ENCODE peak calls at places on chromosomes 1 and 21, in ten cellular contexts. C, A, B, Y, I, X, S, H, T and W are unnamed samples.

GRCh38 chr1:230127105-230128054 is 60.3 kb downstream of the GALNT2 start:
- DNase-seq in A (no peak), C (no peak), H (no peak), S (no peak), I (no peak), X (no peak), T (no peak), Y (no peak), B (no peak), W (no peak)

GRCh38 chr1:20884513-20884912 is 97.4 kb upstream of the HP1BP3 start:
- DNase-seq in Y (no peak), S (no peak), C (no peak), I (no peak), B (no peak), H (no peak), X (no peak), A (no peak), T (no peak), W (no peak)

GRCh38 chr21:45110873-45111624 is 36.7 kb downstream of the ADARB1 start:
- DNase-seq in B (no peak), H (peak), S (no peak), T (no peak), C (no peak), Y (no peak), I (no peak), X (no peak), A (no peak), W (no peak)

GRCh38 chr1:230176871-230177411 is 109.9 kb downstream of the GALNT2 start:
- DNase-seq in Y (no peak), X (no peak), A (no peak), I (peak), H (no peak), S (no peak), C (peak), B (peak), T (peak), W (no peak)

GRCh38 chr1:182608850-182609610 is 4.8 kb upstream of the RGS16 start:
- DNase-seq in H (no peak), I (no peak), X (no peak), A (no peak), S (no peak), B (no peak), T (no peak), Y (peak), C (no peak), W (no peak)

GRCh38 chr21:15442743-15443142 is 287.0 kb upstream of the USP25 start:
- DNase-seq in H (no peak), T (no peak), B (no peak), I (no peak), X (no peak), Y (no peak), C (no peak), A (no peak), S (no peak), W (no peak)

GRCh38 chr21:16402752-16403151 is 673.0 kb downstream of the USP25 start:
- DNase-seq in H (no peak), T (no peak), Y (no peak), B (no peak), C (no peak), A (no peak), X (no peak), S (no peak), I (no peak), W (no peak)

GRCh38 chr1:245603311-245603865 is 448.6 kb downstream of the KIF26B start:
- DNase-seq in C (no peak), B (no peak), X (no peak), T (no peak), S (no peak), A (no peak), I (no peak), H (no peak), Y (no peak), W (no peak)

GRCh38 chr1:227894306-227894721 is 53.4 kb downstream of the WNT9A start:
- DNase-seq in T (peak), Y (no peak), C (no peak), S (no peak), B (no peak), X (no peak), H (no peak), I (peak), A (no peak), W (no peak)

GRCh38 chr1:2540816-2541492 is 10.9 kb upstream of the HES5 start:
- DNase-seq in Y (no peak), I (no peak), A (no peak), X (no peak), S (peak), C (no peak), B (no peak), H (no peak), T (no peak), W (no peak)

GRCh38 chr1:193569696-193570269 is 383.4 kb upstream of the B3GALT2 start:
- DNase-seq in T (no peak), X (no peak), C (no peak), I (no peak), B (no peak), Y (peak), A (peak), H (no peak), S (no peak), W (no peak)

GRCh38 chr1:111176678-111177077 is 23.8 kb downstream of the DENND2D start:
- DNase-seq in H (no peak), I (no peak), X (no peak), A (no peak), C (no peak), B (no peak), S (no peak), Y (no peak), T (no peak), W (no peak)

GRCh38 chr1:56060901-56061300 is 518.5 kb downstream of the PLPP3 start:
- DNase-seq in S (no peak), C (no peak), Y (peak), B (no peak), T (no peak), I (peak), X (no peak), A (peak), H (no peak), W (no peak)

GRCh38 chr1:93758842-93759515 is 77.3 kb upstream of the BCAR3 start:
- DNase-seq in C (no peak), H (no peak), A (no peak), T (peak), I (no peak), B (no peak), S (no peak), Y (peak), X (no peak), W (no peak)

GRCh38 chr1:218259800-218260199 is 25.3 kb upstream of the RRP15 start:
- DNase-seq in Y (peak), X (no peak), T (no peak), C (peak), B (no peak), S (peak), H (peak), I (no peak), A (no peak), W (no peak)

GRCh38 chr21:38027901-38028300 is 111.6 kb upstream of the KCNJ6 start:
- DNase-seq in A (no peak), C (no peak), S (no peak), Y (peak), X (no peak), B (no peak), H (no peak), T (no peak), I (no peak), W (peak)

GRCh38 chr1:3105167-3105863 is 36.3 kb downstream of the PRDM16 start:
- DNase-seq in I (no peak), T (no peak), H (no peak), A (no peak), B (no peak), S (peak), C (peak), X (no peak), Y (no peak), W (no peak)

GRCh38 chr1:27361044-27361402 is 5.7 kb downstream of the MAP3K6 start:
- DNase-seq in A (no peak), X (no peak), S (no peak), C (no peak), H (no peak), T (no peak), B (no peak), Y (no peak), I (no peak), W (no peak)

GRCh38 chr21:17610862-17611261 is 1.8 kb downstream of the BTG3 start:
- DNase-seq in S (no peak), B (peak), A (no peak), T (no peak), I (peak), Y (no peak), H (peak), C (peak), X (no peak), W (no peak)

GRCh38 chr1:207878939-207879338 is 32.0 kb downstream of the CD34 start:
- DNase-seq in A (no peak), B (no peak), T (no peak), Y (no peak), C (no peak), X (no peak), I (no peak), S (no peak), H (no peak), W (no peak)

GRCh38 chr1:59645893-59646292 is 168.9 kb upstream of the HOOK1 start:
- DNase-seq in B (no peak), C (no peak), S (no peak), X (no peak), T (no peak), H (no peak), A (peak), I (no peak), Y (no peak), W (no peak)

GRCh38 chr1:3034162-3034561 is 12.9 kb downstream of the ACTRT2 start:
- DNase-seq in X (no peak), H (no peak), B (no peak), C (no peak), Y (no peak), S (no peak), A (no peak), T (no peak), I (no peak), W (no peak)

DNA sequence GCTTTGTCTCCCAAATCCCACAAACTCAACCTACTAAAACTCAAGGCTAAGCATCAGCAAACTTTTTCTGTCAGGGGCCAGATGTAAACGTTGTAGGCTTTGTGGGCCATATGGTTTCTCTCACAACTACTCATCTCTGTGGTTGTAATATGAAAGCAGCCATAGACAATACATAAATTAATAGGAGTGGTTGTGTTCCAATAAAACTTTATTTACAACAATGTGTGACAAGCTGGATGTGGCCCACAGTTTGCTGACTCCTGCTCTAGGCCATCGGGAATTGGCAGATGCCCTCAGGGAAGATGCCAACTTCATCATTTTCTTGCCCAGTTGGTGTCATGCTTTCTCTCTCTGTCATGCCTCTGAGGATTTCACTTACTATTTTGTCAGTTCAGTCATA is 17.5 kb upstream of the ERRFI1 start:
- DNase-seq in X (no peak), B (no peak), A (no peak), C (no peak), S (no peak), T (no peak), Y (no peak), H (no peak), I (no peak), W (no peak)
- H3K27ac ChIP-seq in X (no peak), B (no peak), A (no peak), C (no peak), S (no peak), T (no peak), Y (no peak), H (no peak), I (peak), W (no peak)

GRCh38 chr1:9481048-9481447 is 58.2 kb upstream of the SLC25A33 start:
- DNase-seq in H (no peak), C (no peak), I (no peak), B (no peak), X (no peak), S (no peak), T (no peak), Y (no peak), A (no peak), W (no peak)
- H3K27ac ChIP-seq in H (no peak), C (no peak), I (no peak), B (no peak), X (no peak), S (no peak), T (no peak), Y (no peak), A (no peak), W (no peak)

GRCh38 chr1:65509912-65510680 is 89.6 kb downstream of the LEPR start:
- DNase-seq in A (peak), T (no peak), S (no peak), X (no peak), H (no peak), Y (no peak), C (no peak), I (no peak), B (no peak), W (no peak)
- H3K27ac ChIP-seq in A (no peak), T (no peak), S (no peak), X (no peak), H (no peak), Y (no peak), C (no peak), I (no peak), B (no peak), W (no peak)

DNA sequence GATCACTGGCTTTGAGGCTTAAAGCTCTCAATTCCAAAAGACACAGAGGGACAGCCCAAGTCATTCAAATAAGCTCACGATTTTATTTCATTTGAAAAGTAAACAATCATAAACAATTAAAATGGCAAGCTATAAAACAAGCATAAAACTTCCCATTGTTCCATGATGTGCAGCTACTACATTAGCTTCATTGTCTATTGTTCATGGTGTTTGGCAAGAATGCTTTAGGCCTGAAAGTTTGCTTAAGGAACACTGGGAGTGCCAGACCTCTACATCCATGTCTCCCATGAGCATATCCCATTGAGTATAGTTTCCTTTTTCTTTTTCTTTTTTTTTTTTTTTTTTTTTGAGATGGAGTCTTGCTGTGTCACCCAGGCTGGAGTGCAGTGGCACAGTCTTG is 286.1 kb upstream of the ESRRG start:
- DNase-seq in T (no peak), C (no peak), I (peak), S (no peak), X (no peak), H (no peak), A (no peak), B (no peak), Y (no peak), W (no peak)
- H3K27ac ChIP-seq in T (no peak), C (no peak), I (no peak), S (no peak), X (no peak), H (no peak), A (no peak), B (peak), Y (no peak), W (no peak)

GRCh38 chr1:204350265-204350664 is 9.5 kb downstream of the PLEKHA6 start:
- DNase-seq in S (peak), I (no peak), A (no peak), X (no peak), Y (no peak), H (no peak), C (no peak), T (no peak), B (no peak), W (no peak)
- H3K27ac ChIP-seq in S (peak), I (peak), A (no peak), X (no peak), Y (no peak), H (no peak), C (no peak), T (no peak), B (peak), W (no peak)

GRCh38 chr1:32870615-32871363 is at the start of gene FNDC5:
- DNase-seq in H (no peak), C (peak), B (no peak), I (no peak), X (no peak), S (peak), Y (no peak), T (no peak), A (no peak), W (no peak)
- H3K27ac ChIP-seq in H (no peak), C (no peak), B (no peak), I (no peak), X (peak), S (no peak), Y (no peak), T (peak), A (no peak), W (no peak)

GRCh38 chr1:145936247-145936646 is 9.0 kb upstream of the RBM8A start:
- DNase-seq in S (no peak), B (no peak), C (no peak), X (no peak), Y (no peak), A (no peak), T (no peak), I (no peak), H (no peak), W (no peak)
- H3K27ac ChIP-seq in S (no peak), B (no peak), C (no peak), X (no peak), Y (no peak), A (no peak), T (peak), I (no peak), H (no peak), W (no peak)